ENCODE peak calls at places on chromosomes 7 and 10, in five cellular contexts. Y is ELR, D is HS-5, T is NCI-H1417 treated with DMSO at 0.1 percent for 48 hours, H is pons. A is an unnamed sample.

GRCh38 chr10:10128387-10128786 is 889.3 kb upstream of the CELF2 start:
- DNase-seq in Y (no peak), D (no peak), T (no peak), H (no peak), A (no peak)

GRCh38 chr7:36415104-36415503 is 25.4 kb downstream of the ANLN start:
- DNase-seq in Y (no peak), D (no peak), T (no peak), H (no peak), A (no peak)

GRCh38 chr7:33639552-33640197 is 265.7 kb upstream of the BMPER start:
- DNase-seq in Y (no peak), D (no peak), T (no peak), H (no peak), A (no peak)

GRCh38 chr7:20438665-20439376 is 108.1 kb downstream of the ITGB8 start:
- DNase-seq in Y (no peak), D (no peak), T (no peak), H (peak; percentile 3), A (no peak)

GRCh38 chr10:49298666-49298989 is 342 bp upstream of the C10orf71 start:
- DNase-seq in Y (no peak), D (no peak), T (no peak), H (no peak), A (no peak)

GRCh38 chr7:93920496-93921189 is 892 bp upstream of the GNG11 start:
- DNase-seq in Y (peak; percentile 13), D (no peak), T (no peak), H (no peak), A (no peak)

GRCh38 chr7:155792999-155793560 is 19.2 kb downstream of the SHH start:
- DNase-seq in Y (no peak), D (no peak), T (no peak), H (no peak), A (no peak)

GRCh38 chr7:133828906-133829305 is 298.2 kb upstream of the LRGUK start:
- DNase-seq in Y (peak; percentile 12), D (no peak), T (no peak), H (no peak), A (no peak)

GRCh38 chr10:33571616-33572015 is 237.1 kb upstream of the NRP1 start:
- DNase-seq in Y (peak; percentile 30), D (no peak), T (no peak), H (no peak), A (no peak)

GRCh38 chr10:598415-599170 is 90.9 kb downstream of the DIP2C start:
- DNase-seq in Y (peak; percentile 84), D (peak; percentile 78), T (no peak), H (no peak), A (no peak)

GRCh38 chr7:105261689-105262088 is 127.0 kb downstream of the SRPK2 start:
- DNase-seq in Y (peak; percentile 10), D (no peak), T (no peak), H (no peak), A (no peak)

GRCh38 chr7:104206841-104207240 is 972 bp downstream of the ORC5 start:
- DNase-seq in Y (peak; percentile 13), D (no peak), T (no peak), H (no peak), A (no peak)

A was measured in cortex of kidney.